ENCODE peak calls at places on chromosomes 12 and 14, in ten cellular contexts. Y is GM12891, H is A549, Q is body of pancreas, W is esophagus squamous epithelium, M is K562, P is lower leg skin, R is GM12892, C is adrenal gland, F is tibial nerve. O is an unnamed sample.

GRCh38 chr12:109640961-109641360 is 67.4 kb downstream of the MVK start:
- DNase-seq in Y (no peak), H (no peak), Q (no peak), W (no peak), M (no peak), P (no peak), R (no peak), C (no peak), F (no peak), O (no peak)

GRCh38 chr12:13093850-13094225 is 9.6 kb downstream of the GSG1 start:
- DNase-seq in Y (no peak), H (no peak), Q (peak), W (no peak), M (no peak), P (no peak), R (no peak), C (no peak), F (no peak), O (no peak)

GRCh38 chr14:64465856-64466554 is 706 bp downstream of the AKAP5 start:
- DNase-seq in Y (no peak), H (peak), Q (peak), W (no peak), M (no peak), P (no peak), R (no peak), C (peak), F (no peak), O (peak)

GRCh38 chr12:58920102-58920955 is at the start of gene LRIG3:
- DNase-seq in Y (peak), H (peak), Q (peak), W (no peak), M (peak), P (peak), R (peak), C (peak), F (peak), O (peak)

GRCh38 chr14:22099942-22100763 is 426.5 kb upstream of the OR4E1 start:
- DNase-seq in Y (no peak), H (peak), Q (peak), W (no peak), M (peak), P (peak), R (no peak), C (peak), F (peak), O (peak)

GRCh38 chr12:89529738-89530137 is 3.9 kb upstream of the POC1B start:
- DNase-seq in Y (peak), H (peak), Q (no peak), W (no peak), M (peak), P (no peak), R (no peak), C (no peak), F (no peak), O (peak)

GRCh38 chr12:96371138-96371786 is 29.0 kb downstream of the CDK17 start:
- DNase-seq in Y (no peak), H (no peak), Q (no peak), W (no peak), M (no peak), P (no peak), R (no peak), C (no peak), F (no peak), O (no peak)

GRCh38 chr14:50920482-50921225 is 23.6 kb downstream of the PYGL start:
- DNase-seq in Y (no peak), H (no peak), Q (no peak), W (no peak), M (no peak), P (no peak), R (no peak), C (no peak), F (no peak), O (peak)

GRCh38 chr14:55160989-55161388 is 30.4 kb downstream of the DLGAP5 start:
- DNase-seq in Y (no peak), H (peak), Q (no peak), W (no peak), M (no peak), P (no peak), R (no peak), C (no peak), F (no peak), O (no peak)

GRCh38 chr14:92922883-92923743 is at the start of gene CHGA:
- DNase-seq in Y (peak), H (peak), Q (peak), W (no peak), M (peak), P (no peak), R (peak), C (peak), F (no peak), O (no peak)

GRCh38 chr12:84165998-84166571 is 746.5 kb downstream of the SLC6A15 start:
- DNase-seq in Y (no peak), H (no peak), Q (no peak), W (no peak), M (no peak), P (no peak), R (no peak), C (no peak), F (no peak), O (no peak)

GRCh38 chr14:80536456-80536855 is 325.2 kb upstream of the DIO2 start:
- DNase-seq in Y (no peak), H (no peak), Q (no peak), W (no peak), M (no peak), P (no peak), R (no peak), C (no peak), F (no peak), O (no peak)

GRCh38 chr12:91432079-91432478 is 249.5 kb upstream of the DCN start:
- DNase-seq in Y (no peak), H (no peak), Q (no peak), W (no peak), M (no peak), P (no peak), R (no peak), C (no peak), F (no peak), O (no peak)

GRCh38 chr12:109767456-109767855 is 53.8 kb downstream of the FAM222A start:
- DNase-seq in Y (no peak), H (no peak), Q (no peak), W (no peak), M (no peak), P (peak), R (no peak), C (no peak), F (no peak), O (no peak)

GRCh38 chr14:36052681-36053080 is 123.8 kb downstream of the PTCSC3 start:
- DNase-seq in Y (no peak), H (no peak), Q (no peak), W (no peak), M (no peak), P (no peak), R (no peak), C (no peak), F (no peak), O (no peak)

GRCh38 chr12:2372178-2372577 is 319.4 kb downstream of the CACNA1C start:
- DNase-seq in Y (no peak), H (no peak), Q (no peak), W (no peak), M (no peak), P (no peak), R (no peak), C (no peak), F (no peak), O (no peak)

GRCh38 chr12:3214508-3215365 is 137.6 kb downstream of the TSPAN9 start:
- DNase-seq in Y (no peak), H (no peak), Q (no peak), W (no peak), M (peak), P (no peak), R (no peak), C (no peak), F (no peak), O (no peak)

GRCh38 chr12:10590976-10591375 is 22.4 kb downstream of the MAGOHB start:
- DNase-seq in Y (no peak), H (no peak), Q (no peak), W (no peak), M (no peak), P (no peak), R (no peak), C (no peak), F (no peak), O (no peak)

GRCh38 chr12:19387182-19387581 is 52.1 kb upstream of the AEBP2 start:
- DNase-seq in Y (no peak), H (no peak), Q (no peak), W (no peak), M (no peak), P (no peak), R (no peak), C (peak), F (no peak), O (no peak)

GRCh38 chr12:18868673-18869072 is 130.8 kb downstream of the CAPZA3 start:
- DNase-seq in Y (no peak), H (no peak), Q (no peak), W (no peak), M (no peak), P (no peak), R (no peak), C (no peak), F (no peak), O (no peak)

GRCh38 chr12:46372131-46372851 is at the start of gene SLC38A2:
- DNase-seq in Y (peak), H (peak), Q (peak), W (peak), M (peak), P (peak), R (peak), C (peak), F (peak), O (peak)

GRCh38 chr12:46370380-46370734 is 2.2 kb downstream of the SLC38A2 start:
- DNase-seq in Y (no peak), H (no peak), Q (no peak), W (no peak), M (no peak), P (no peak), R (no peak), C (no peak), F (no peak), O (no peak)

GRCh38 chr12:46371718-46372130 is 849 bp downstream of the SLC38A2 start:
- DNase-seq in Y (peak), H (peak), Q (peak), W (peak), M (peak), P (peak), R (peak), C (peak), F (peak), O (no peak)

GRCh38 chr12:46369474-46370379 is 2.8 kb downstream of the SLC38A2 start:
- DNase-seq in Y (no peak), H (no peak), Q (no peak), W (no peak), M (no peak), P (no peak), R (no peak), C (no peak), F (no peak), O (no peak)

DNA sequence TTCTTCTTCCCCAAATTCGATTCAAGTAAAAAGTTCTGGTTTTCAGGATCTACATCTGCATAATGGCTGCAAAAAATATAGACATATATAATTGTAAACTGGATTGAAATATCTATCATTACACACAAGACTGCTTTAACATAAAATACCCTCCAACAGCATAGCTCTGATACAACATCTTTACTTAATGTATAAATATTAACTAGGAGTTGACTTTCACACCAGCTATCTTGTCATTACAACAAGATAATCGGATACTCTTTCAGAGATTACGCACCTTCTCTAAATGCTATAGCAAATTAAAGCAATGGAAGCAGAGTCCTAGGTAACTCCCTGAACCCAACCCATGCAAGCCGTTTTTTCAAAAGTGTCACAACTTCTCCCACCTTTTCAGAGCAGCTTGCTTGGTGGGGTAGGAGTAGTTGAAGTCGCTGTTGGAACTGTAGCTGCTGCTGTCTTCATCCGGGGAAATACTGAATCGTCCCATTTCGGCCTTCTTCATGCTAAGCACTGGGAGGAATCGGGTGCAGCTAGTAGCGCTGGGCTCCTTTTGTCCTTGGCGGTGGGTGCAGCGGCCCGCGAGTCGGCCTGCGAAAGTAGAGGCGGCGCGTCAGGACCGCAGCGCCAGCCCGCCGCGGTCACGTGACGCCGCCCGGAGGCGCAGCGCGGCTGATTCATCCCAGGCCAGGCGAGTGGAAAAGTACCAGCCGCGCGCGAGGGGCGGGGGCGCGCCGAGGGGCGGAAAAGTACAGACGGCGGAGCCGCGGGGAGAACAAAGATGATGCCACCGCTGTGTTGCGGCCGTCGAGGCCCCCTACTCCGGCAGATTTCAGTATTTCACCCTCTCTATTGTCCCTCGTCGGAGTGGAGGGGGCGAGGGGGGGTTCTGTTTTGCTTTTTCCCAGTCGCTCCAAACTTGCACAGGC is 1.5 kb downstream of the SLC38A2 start:
- DNase-seq in Y (peak), H (peak), Q (peak), W (peak), M (peak), P (peak), R (peak), C (peak), F (peak), O (peak)
- TF ChIP-seq POLR2A in Y (peak), H (peak), Q (peak), W (peak), M (peak), P (no peak), R (peak), C (peak), F (peak), O (peak)

GRCh38 chr14:24264298-24264697 is 1.3 kb upstream of the TGM1 start:
- DNase-seq in Y (no peak), H (no peak), Q (no peak), W (no peak), M (no peak), P (no peak), R (no peak), C (no peak), F (no peak), O (no peak)
- TF ChIP-seq POLR2A in Y (no peak), H (no peak), Q (no peak), W (no peak), M (no peak), P (no peak), R (peak), C (no peak), F (no peak), O (no peak)

GRCh38 chr14:75715926-75716780 is 55.1 kb downstream of the TTLL5 start:
- DNase-seq in Y (no peak), H (no peak), Q (no peak), W (no peak), M (no peak), P (no peak), R (no peak), C (no peak), F (no peak), O (no peak)

GRCh38 chr14:75714993-75715392 is 53.9 kb downstream of the TTLL5 start:
- DNase-seq in Y (no peak), H (no peak), Q (no peak), W (no peak), M (no peak), P (no peak), R (no peak), C (no peak), F (no peak), O (no peak)

GRCh38 chr14:75709207-75709812 is 48.3 kb downstream of the TTLL5 start:
- DNase-seq in Y (peak), H (peak), Q (peak), W (no peak), M (peak), P (peak), R (no peak), C (peak), F (peak), O (peak)

GRCh38 chr14:75711796-75712211 is 50.8 kb downstream of the TTLL5 start:
- DNase-seq in Y (no peak), H (peak), Q (peak), W (no peak), M (no peak), P (peak), R (no peak), C (peak), F (no peak), O (peak)

GRCh38 chr14:75711134-75711795 is 50.2 kb downstream of the TTLL5 start:
- DNase-seq in Y (peak), H (peak), Q (peak), W (no peak), M (peak), P (no peak), R (no peak), C (peak), F (no peak), O (no peak)
- TF ChIP-seq POLR2A in Y (no peak), H (no peak), Q (no peak), W (no peak), M (no peak), P (no peak), R (no peak), C (no peak), F (no peak), O (no peak)

DNA sequence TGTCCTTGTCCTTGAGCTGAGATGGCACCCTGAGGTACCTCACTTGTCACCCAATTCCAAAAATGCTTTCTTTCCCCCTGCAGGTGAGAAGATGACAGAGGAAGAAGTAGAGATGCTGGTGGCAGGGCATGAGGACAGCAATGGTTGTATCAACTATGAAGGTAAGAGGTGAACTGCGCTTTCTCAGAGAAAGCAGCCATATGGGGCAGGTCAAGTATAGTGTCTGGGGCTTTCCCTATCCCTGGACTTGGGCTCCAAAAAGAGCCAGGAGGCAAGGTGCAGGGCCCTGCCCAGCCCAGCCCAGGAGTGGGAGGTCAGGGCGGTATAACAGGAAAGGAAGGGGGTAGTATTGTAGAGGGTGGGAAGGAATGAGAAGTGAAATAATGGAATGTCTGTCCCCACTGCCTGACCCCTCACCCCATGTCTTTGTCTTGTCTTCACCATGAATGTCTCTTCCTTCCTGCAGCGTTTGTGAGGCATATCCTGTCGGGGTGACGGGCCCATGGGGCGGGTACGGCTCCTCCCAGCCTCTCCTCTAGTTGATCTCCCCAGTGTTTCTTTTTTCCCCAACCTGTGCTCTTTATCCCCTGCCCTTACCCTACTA is 2.1 kb downstream of the MYL6 start:
- DNase-seq in Y (no peak), H (no peak), Q (no peak), W (no peak), M (no peak), P (no peak), R (no peak), C (peak), F (no peak), O (no peak)
- TF ChIP-seq POLR2A in Y (peak), H (no peak), Q (no peak), W (no peak), M (peak), P (no peak), R (peak), C (no peak), F (no peak), O (no peak)

GRCh38 chr12:66189476-66189823 is 436 bp downstream of the IRAK3 start:
- DNase-seq in Y (no peak), H (no peak), Q (no peak), W (no peak), M (no peak), P (peak), R (no peak), C (no peak), F (no peak), O (no peak)
- TF ChIP-seq POLR2A in Y (no peak), H (no peak), Q (no peak), W (no peak), M (no peak), P (no peak), R (no peak), C (no peak), F (no peak), O (no peak)

GRCh38 chr12:130953783-130954543 is at the start of gene ADGRD1:
- DNase-seq in Y (no peak), H (peak), Q (peak), W (no peak), M (no peak), P (peak), R (no peak), C (no peak), F (peak), O (no peak)
- TF ChIP-seq POLR2A in Y (no peak), H (no peak), Q (peak), W (peak), M (no peak), P (no peak), R (no peak), C (no peak), F (peak), O (no peak)

DNA sequence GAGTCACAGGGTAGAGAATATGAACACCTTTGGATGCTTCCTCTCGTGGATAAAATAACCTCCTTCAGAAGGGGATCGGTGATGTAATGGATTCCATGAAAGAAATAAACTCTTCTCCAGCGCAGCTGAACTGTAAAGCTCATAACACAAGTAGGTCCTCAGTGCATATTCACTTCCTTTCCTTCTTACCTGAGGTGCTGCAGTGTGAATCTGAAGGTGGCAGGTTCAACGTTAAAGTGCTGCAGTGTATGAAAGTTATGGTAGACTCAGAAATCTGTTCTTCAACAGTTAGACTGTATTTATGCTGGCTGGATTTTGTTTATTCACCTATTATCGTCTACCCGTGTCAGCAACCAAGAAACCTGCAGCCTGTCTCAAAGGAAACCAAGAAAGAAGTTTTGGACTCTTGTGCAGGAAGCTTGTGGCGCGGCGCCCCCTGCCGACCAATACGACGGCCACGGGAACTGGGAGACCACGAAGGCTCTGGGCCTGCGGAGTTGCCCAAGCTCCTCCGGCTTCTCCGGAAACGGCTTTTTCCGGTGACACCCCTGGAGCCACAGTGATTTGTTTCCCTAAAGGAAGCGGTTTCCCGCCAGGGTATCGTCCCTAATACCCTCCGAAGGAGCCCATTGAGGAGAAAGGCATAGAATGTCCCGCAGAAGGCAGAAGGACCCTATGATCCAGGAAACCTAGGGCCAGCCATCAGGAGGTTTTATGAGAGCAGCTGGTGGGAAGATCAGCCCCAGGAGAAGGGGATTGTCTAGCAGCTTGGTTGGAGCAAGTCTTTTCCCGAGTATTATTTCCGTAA is 17.6 kb upstream of the RNASE3 start:
- DNase-seq in Y (peak), H (peak), Q (peak), W (peak), M (peak), P (peak), R (peak), C (peak), F (peak), O (peak)
- TF ChIP-seq POLR2A in Y (no peak), H (no peak), Q (no peak), W (no peak), M (no peak), P (no peak), R (no peak), C (no peak), F (no peak), O (no peak)

GRCh38 chr14:88289214-88289613 is 33.9 kb downstream of the KCNK10 start:
- DNase-seq in Y (no peak), H (no peak), Q (no peak), W (no peak), M (no peak), P (no peak), R (no peak), C (no peak), F (no peak), O (no peak)
- TF ChIP-seq POLR2A in Y (no peak), H (no peak), Q (no peak), W (no peak), M (no peak), P (no peak), R (no peak), C (no peak), F (no peak), O (no peak)

GRCh38 chr12:132689227-132689626 is 1.8 kb downstream of the PXMP2 start:
- DNase-seq in Y (no peak), H (no peak), Q (peak), W (no peak), M (no peak), P (no peak), R (no peak), C (no peak), F (no peak), O (no peak)
- TF ChIP-seq POLR2A in Y (no peak), H (no peak), Q (no peak), W (no peak), M (no peak), P (no peak), R (no peak), C (no peak), F (no peak), O (no peak)

O was measured in H54.